ENCODE peak calls at places on chromosomes 4 and X, in four cellular contexts. C is brain microvascular endothelial cell, V is fibroblast of gingiva, T is iris pigment epithelial cell. Y is an unnamed sample.

GRCh38 chr4:140367738-140368137 is 5.7 kb upstream of the SCOC start:
- DNase-seq in C (peak; percentile 48), T (peak; percentile 46), V (no peak), Y (no peak)

GRCh38 chr4:21205821-21206531 is 505.7 kb downstream of the PACRGL start:
- DNase-seq in C (no peak), T (no peak), V (no peak), Y (no peak)

GRCh38 chr4:112296949-112297483 is at the start of gene ALPK1:
- DNase-seq in C (peak; percentile 74), T (peak; percentile 95), V (peak; percentile 89), Y (no peak)

GRCh38 chr4:3465698-3466671 is 2.9 kb downstream of the DOK7 start:
- DNase-seq in T (no peak), C (no peak), V (no peak), Y (no peak)

GRCh38 chr4:102759835-102760644 is 728 bp downstream of the MANBA start:
- DNase-seq in T (peak; percentile 52), C (peak; percentile 67), V (peak; percentile 55), Y (no peak)

GRCh38 chr4:145545538-145546224 is 64.0 kb downstream of the SMAD1 start:
- DNase-seq in T (peak; percentile 93), V (peak; percentile 69), C (peak; percentile 75), Y (no peak)

GRCh38 chr4:105859233-105859632 is 36.0 kb upstream of the NPNT start:
- DNase-seq in T (peak; percentile 86), V (peak; percentile 74), C (peak; percentile 4), Y (no peak)

GRCh38 chr4:14667624-14668295 is 334.5 kb upstream of the CPEB2 start:
- DNase-seq in C (peak; percentile 48), T (peak; percentile 14), V (peak; percentile 37), Y (no peak)

GRCh38 chr4:40912455-40913055 is 162.8 kb downstream of the NSUN7 start:
- DNase-seq in V (peak; percentile 68), T (peak; percentile 68), C (no peak), Y (no peak)

GRCh38 chr4:93646225-93646930 is 182.2 kb upstream of the ATOH1 start:
- DNase-seq in C (no peak), T (peak; percentile 13), V (no peak), Y (no peak)

GRCh38 chr4:64756016-64756415 is 346.8 kb upstream of the TECRL start:
- DNase-seq in C (peak; percentile 16), T (peak; percentile 43), V (no peak), Y (no peak)

GRCh38 chrX:114532093-114532805 is 51.6 kb upstream of the HTR2C start:
- DNase-seq in C (no peak), V (no peak), T (no peak), Y (no peak)

GRCh38 chrX:48957477-48957826 is at the start of gene OTUD5:
- DNase-seq in C (no peak), V (no peak), T (peak; percentile 52), Y (peak; percentile 53)

GRCh38 chr4:55939437-55939836 is 9.3 kb upstream of the CEP135 start:
- DNase-seq in V (no peak), T (no peak), C (no peak), Y (no peak)

GRCh38 chr4:87011340-87012034 is 76.7 kb downstream of the AFF1 start:
- DNase-seq in C (peak; percentile 89), T (peak; percentile 97), V (peak; percentile 58), Y (no peak)

GRCh38 chrX:35622021-35622420 is 176.1 kb upstream of the MAGEB16 start:
- DNase-seq in T (no peak), C (no peak), V (no peak), Y (no peak)